ENCODE peak calls at places on chromosomes 4 and X, in six cellular contexts. One of them, this sample, is unnamed.
A peak's percentile ranks its signal among the peaks of the same experiment; 100 is the strongest.

GRCh38 chr4:170122252-170122651 is 32.5 kb upstream of the AADAT start:
- DNase-seq in GM12878: no peak
- DNase-seq in K562: no peak
- DNase-seq in GM12892: no peak
- DNase-seq in H1: no peak
- DNase-seq in SK-N-SH: no peak
- DNase-seq in this sample: no peak

GRCh38 chr4:40585201-40585789 is 44.4 kb downstream of the RBM47 start:
- DNase-seq in GM12878: no peak
- DNase-seq in SK-N-SH: no peak
- DNase-seq in GM12892: no peak
- DNase-seq in K562: no peak
- DNase-seq in H1: no peak
- DNase-seq in this sample: no peak

GRCh38 chr4:89562715-89563114 is 255.1 kb upstream of the GPRIN3 start:
- DNase-seq in K562: no peak
- DNase-seq in GM12892: no peak
- DNase-seq in SK-N-SH: no peak
- DNase-seq in H1: no peak
- DNase-seq in GM12878: no peak
- DNase-seq in this sample: no peak

GRCh38 chr4:3404546-3404945 is 37.2 kb upstream of the HGFAC start:
- DNase-seq in K562: no peak
- DNase-seq in GM12892: no peak
- DNase-seq in SK-N-SH: no peak
- DNase-seq in GM12878: no peak
- DNase-seq in H1: no peak
- DNase-seq in this sample: no peak

GRCh38 chr4:38802561-38803355 is 1.8 kb downstream of the TLR1 start:
- DNase-seq in GM12892: no peak
- DNase-seq in H1: no peak
- DNase-seq in K562: no peak
- DNase-seq in SK-N-SH: no peak
- DNase-seq in GM12878: no peak
- DNase-seq in this sample: no peak

GRCh38 chrX:154458116-154458953 is at the start of gene PLXNA3:
- DNase-seq in GM12892: peak; percentile 68
- DNase-seq in H1: no peak
- DNase-seq in K562: peak; percentile 79
- DNase-seq in GM12878: no peak
- DNase-seq in SK-N-SH: peak; percentile 86
- DNase-seq in this sample: peak; percentile 71

GRCh38 chr4:47915378-47915777 is 995 bp upstream of the NFXL1 start:
- DNase-seq in GM12878: no peak
- DNase-seq in SK-N-SH: no peak
- DNase-seq in H1: no peak
- DNase-seq in K562: no peak
- DNase-seq in GM12892: no peak
- DNase-seq in this sample: no peak

GRCh38 chr4:48667148-48667547 is 112.9 kb downstream of the FRYL start:
- DNase-seq in GM12878: no peak
- DNase-seq in K562: no peak
- DNase-seq in SK-N-SH: no peak
- DNase-seq in H1: no peak
- DNase-seq in GM12892: no peak
- DNase-seq in this sample: no peak

GRCh38 chrX:119236599-119237525 is 777 bp downstream of the PGRMC1 start:
- DNase-seq in SK-N-SH: peak; percentile 59
- DNase-seq in GM12892: peak; percentile 25
- DNase-seq in K562: peak; percentile 24
- DNase-seq in GM12878: no peak
- DNase-seq in H1: no peak
- DNase-seq in this sample: no peak

GRCh38 chr4:80336582-80336981 is 1.1 kb downstream of the CFAP299 start:
- DNase-seq in GM12892: no peak
- DNase-seq in SK-N-SH: peak; percentile 53
- DNase-seq in K562: peak; percentile 60
- DNase-seq in GM12878: no peak
- DNase-seq in H1: no peak
- DNase-seq in this sample: no peak

GRCh38 chr4:89308161-89308500 is 531 bp upstream of the GPRIN3 start:
- DNase-seq in K562: no peak
- DNase-seq in GM12878: no peak
- DNase-seq in H1: no peak
- DNase-seq in SK-N-SH: no peak
- DNase-seq in GM12892: no peak
- DNase-seq in this sample: no peak

GRCh38 chr4:138103597-138104461 is 138.3 kb downstream of the SLC7A11 start:
- DNase-seq in GM12878: no peak
- DNase-seq in GM12892: no peak
- DNase-seq in H1: no peak
- DNase-seq in SK-N-SH: no peak
- DNase-seq in K562: no peak
- DNase-seq in this sample: no peak

GRCh38 chr4:57037982-57038604 is 59.4 kb downstream of the POLR2B start:
- DNase-seq in GM12892: peak; percentile 15
- DNase-seq in SK-N-SH: peak; percentile 72
- DNase-seq in H1: peak; percentile 23
- DNase-seq in K562: peak; percentile 71
- DNase-seq in GM12878: no peak
- DNase-seq in this sample: no peak

GRCh38 chrX:67555578-67556203 is 11.9 kb downstream of the AR start:
- DNase-seq in GM12878: no peak
- DNase-seq in GM12892: no peak
- DNase-seq in SK-N-SH: peak; percentile 45
- DNase-seq in H1: no peak
- DNase-seq in K562: peak; percentile 30
- DNase-seq in this sample: no peak

GRCh38 chr4:1137063-1137771 is 23.9 kb upstream of the RNF212 start:
- DNase-seq in GM12878: peak; percentile 9
- DNase-seq in K562: no peak
- DNase-seq in SK-N-SH: no peak
- DNase-seq in GM12892: no peak
- DNase-seq in H1: no peak
- DNase-seq in this sample: no peak

GRCh38 chr4:138248058-138248457 is 5.9 kb upstream of the SLC7A11 start:
- DNase-seq in H1: no peak
- DNase-seq in SK-N-SH: no peak
- DNase-seq in K562: no peak
- DNase-seq in GM12878: no peak
- DNase-seq in GM12892: no peak
- DNase-seq in this sample: no peak

GRCh38 chr4:39597695-39598381 is 40.8 kb downstream of the SMIM14 start:
- DNase-seq in SK-N-SH: no peak
- DNase-seq in K562: no peak
- DNase-seq in GM12878: no peak
- DNase-seq in H1: no peak
- DNase-seq in GM12892: no peak
- DNase-seq in this sample: no peak

GRCh38 chr4:121189811-121190210 is 25.7 kb upstream of the TNIP3 start:
- DNase-seq in GM12878: peak; percentile 32
- DNase-seq in H1: no peak
- DNase-seq in SK-N-SH: no peak
- DNase-seq in K562: no peak
- DNase-seq in GM12892: no peak
- DNase-seq in this sample: no peak

GRCh38 chr4:8267077-8267476 is 2.5 kb upstream of the HTRA3 start:
- DNase-seq in K562: peak; percentile 81
- DNase-seq in GM12878: no peak
- DNase-seq in SK-N-SH: peak; percentile 73
- DNase-seq in GM12892: peak; percentile 74
- DNase-seq in H1: peak; percentile 54
- DNase-seq in this sample: peak; percentile 77

GRCh38 chrX:109270580-109271484 is 211.1 kb downstream of the GUCY2F start:
- DNase-seq in GM12892: peak; percentile 7
- DNase-seq in H1: no peak
- DNase-seq in SK-N-SH: no peak
- DNase-seq in GM12878: peak; percentile 97
- DNase-seq in K562: no peak
- DNase-seq in this sample: no peak

GRCh38 chr4:1686440-1687036 is 2.4 kb upstream of the FAM53A start:
- DNase-seq in H1: no peak
- DNase-seq in GM12892: no peak
- DNase-seq in GM12878: no peak
- DNase-seq in SK-N-SH: no peak
- DNase-seq in K562: no peak
- DNase-seq in this sample: no peak

GRCh38 chr4:108370826-108371225 is 202.1 kb upstream of the LEF1 start:
- DNase-seq in SK-N-SH: no peak
- DNase-seq in H1: no peak
- DNase-seq in K562: no peak
- DNase-seq in GM12878: no peak
- DNase-seq in GM12892: no peak
- DNase-seq in this sample: no peak

GRCh38 chr4:106687026-106687425 is 318.4 kb upstream of the GIMD1 start:
- DNase-seq in GM12892: no peak
- DNase-seq in SK-N-SH: no peak
- DNase-seq in GM12878: no peak
- DNase-seq in H1: no peak
- DNase-seq in K562: no peak
- DNase-seq in this sample: no peak

DNA sequence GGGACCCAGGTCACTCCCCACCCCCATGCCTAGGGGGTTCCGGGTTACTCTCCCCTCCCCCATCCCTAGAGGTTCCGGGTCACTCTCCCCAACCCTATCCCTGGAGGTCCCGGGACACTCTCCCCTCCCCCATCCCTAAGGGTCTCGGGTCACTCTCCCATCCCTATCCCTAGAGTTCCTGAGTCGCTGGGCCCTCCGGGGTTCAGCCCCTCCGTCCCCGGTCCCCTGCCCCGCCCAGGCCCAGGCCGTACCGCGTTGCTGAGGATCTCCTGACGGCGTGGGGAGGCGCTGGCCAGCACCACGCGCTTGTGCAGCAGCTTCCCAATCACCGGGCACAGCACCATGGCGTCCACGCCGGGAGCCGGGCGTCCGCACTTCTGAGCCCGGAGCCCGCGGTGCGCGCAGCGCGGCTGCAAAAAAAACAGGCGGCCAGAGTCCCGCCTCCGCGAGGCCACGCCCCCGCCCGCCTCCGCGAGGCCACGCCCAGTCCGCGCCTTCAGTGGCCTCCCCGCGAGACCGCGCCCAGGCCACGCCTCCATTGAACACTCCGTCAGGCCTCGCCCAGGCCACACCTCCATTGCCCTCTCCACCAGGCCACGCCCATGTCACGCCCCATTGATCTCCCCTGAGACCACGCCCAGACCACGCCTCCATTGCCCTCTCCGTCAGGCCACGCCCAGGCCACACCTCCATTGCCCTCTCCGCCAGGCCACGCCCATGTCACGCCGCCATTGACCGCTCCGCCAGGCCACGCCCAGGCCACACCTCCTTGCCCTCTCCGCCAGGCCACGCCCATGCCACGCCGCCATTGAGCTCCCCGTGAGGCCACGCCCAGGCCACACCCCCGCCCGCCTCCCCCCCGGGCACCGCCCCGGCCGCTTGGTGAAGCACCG is at the start of gene ASMTL:
- DNase-seq in GM12878: peak; percentile 91
- DNase-seq in GM12892: peak; percentile 88
- DNase-seq in H1: peak; percentile 100
- DNase-seq in K562: peak; percentile 96
- DNase-seq in SK-N-SH: peak; percentile 99
- DNase-seq in this sample: peak; percentile 91
- TF ChIP-seq POLR2AphosphoS5 in GM12878: peak; percentile 97
- TF ChIP-seq POLR2AphosphoS5 in GM12892: peak; percentile 89
- TF ChIP-seq POLR2AphosphoS5 in H1: peak; percentile 92
- TF ChIP-seq POLR2AphosphoS5 in K562: peak; percentile 38
- TF ChIP-seq POLR2AphosphoS5 in SK-N-SH: peak; percentile 92
- TF ChIP-seq POLR2AphosphoS5 in this sample: peak; percentile 95

DNA sequence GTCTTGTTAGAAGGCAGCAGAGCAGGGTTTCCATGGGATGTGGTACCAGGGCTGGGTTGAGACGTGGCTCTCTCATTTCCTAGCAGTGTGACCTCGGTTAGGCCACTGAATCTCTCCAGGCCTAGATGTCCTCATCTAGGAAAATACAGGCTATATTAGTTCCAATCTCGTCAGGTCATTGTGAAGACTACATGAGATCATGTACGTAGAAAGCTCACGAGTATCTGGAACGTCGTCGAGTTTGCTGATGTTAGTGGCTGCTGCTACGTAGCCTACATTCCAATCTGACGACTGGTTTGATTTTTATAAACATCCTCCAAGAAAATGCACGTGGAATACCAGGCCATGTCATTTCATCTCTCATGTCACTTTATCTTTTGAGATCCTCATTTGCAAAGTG is 278.3 kb upstream of the GATB start:
- DNase-seq in H1: no peak
- DNase-seq in GM12892: no peak
- DNase-seq in GM12878: no peak
- DNase-seq in SK-N-SH: no peak
- DNase-seq in K562: no peak
- DNase-seq in this sample: no peak
- TF ChIP-seq TAF1 in H1: no peak
- TF ChIP-seq TAF1 in GM12892: no peak
- TF ChIP-seq TAF1 in GM12878: no peak
- TF ChIP-seq TAF1 in SK-N-SH: no peak
- TF ChIP-seq TAF1 in K562: no peak
- TF ChIP-seq TAF1 in this sample: no peak

GRCh38 chr4:17103231-17103630 is 204.8 kb upstream of the LDB2 start:
- DNase-seq in GM12878: no peak
- DNase-seq in K562: no peak
- DNase-seq in H1: no peak
- DNase-seq in GM12892: no peak
- DNase-seq in SK-N-SH: no peak
- DNase-seq in this sample: no peak
- TF ChIP-seq POLR2AphosphoS5 in GM12878: no peak
- TF ChIP-seq POLR2AphosphoS5 in K562: no peak
- TF ChIP-seq POLR2AphosphoS5 in H1: no peak
- TF ChIP-seq POLR2AphosphoS5 in GM12892: no peak
- TF ChIP-seq POLR2AphosphoS5 in SK-N-SH: no peak
- TF ChIP-seq POLR2AphosphoS5 in this sample: no peak

GRCh38 chr4:96599752-96600151 is 759.9 kb downstream of the PDHA2 start:
- DNase-seq in K562: no peak
- DNase-seq in GM12878: no peak
- DNase-seq in SK-N-SH: no peak
- DNase-seq in H1: no peak
- DNase-seq in GM12892: no peak
- DNase-seq in this sample: no peak
- TF ChIP-seq TAF1 in K562: no peak
- TF ChIP-seq TAF1 in GM12878: no peak
- TF ChIP-seq TAF1 in SK-N-SH: no peak
- TF ChIP-seq TAF1 in H1: no peak
- TF ChIP-seq TAF1 in GM12892: no peak
- TF ChIP-seq TAF1 in this sample: no peak

DNA sequence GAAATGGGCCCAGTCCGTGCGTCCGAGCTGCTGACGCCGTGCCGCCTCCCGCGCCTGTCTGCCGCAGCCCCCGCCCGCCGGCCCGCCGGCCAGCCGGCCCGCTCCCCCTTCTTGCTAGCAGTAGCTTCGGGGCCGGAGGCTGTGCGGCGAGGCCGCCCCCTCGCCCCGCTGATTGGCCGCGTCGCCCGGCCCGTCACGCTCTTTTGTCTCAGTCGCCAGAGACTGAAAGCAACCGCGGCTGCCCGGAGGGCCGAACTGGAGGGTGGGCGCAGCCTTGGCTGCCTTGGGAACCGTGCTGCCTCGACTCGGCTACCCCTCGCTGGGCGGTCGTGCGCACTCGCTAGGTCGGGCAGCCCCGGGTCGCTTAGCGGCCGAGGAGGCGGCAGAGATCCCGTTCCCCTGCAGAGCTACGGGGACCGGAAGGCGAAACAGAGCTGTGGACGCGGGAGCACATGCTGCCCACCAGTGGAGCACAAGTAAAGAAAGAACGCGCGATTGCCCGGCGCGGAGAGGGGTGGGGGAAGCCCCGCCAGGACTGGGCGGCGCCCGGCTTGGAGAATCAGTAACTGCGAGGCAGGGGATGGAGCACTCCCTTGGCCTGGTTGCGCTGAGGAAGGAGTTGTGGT is at the start of gene ZCCHC18:
- DNase-seq in GM12878: no peak
- DNase-seq in H1: no peak
- DNase-seq in SK-N-SH: peak; percentile 88
- DNase-seq in GM12892: peak; percentile 51
- DNase-seq in K562: peak; percentile 22
- DNase-seq in this sample: peak; percentile 48
- TF ChIP-seq POLR2AphosphoS5 in GM12878: no peak
- TF ChIP-seq POLR2AphosphoS5 in H1: peak; percentile 40
- TF ChIP-seq POLR2AphosphoS5 in SK-N-SH: peak; percentile 66
- TF ChIP-seq POLR2AphosphoS5 in GM12892: no peak
- TF ChIP-seq POLR2AphosphoS5 in K562: no peak
- TF ChIP-seq POLR2AphosphoS5 in this sample: no peak

This sample was measured in GM12891.